ENCODE peak calls at places on chromosome 15, in ten cellular contexts. L is progenitor cell of endocrine pancreas; E is NCI-H460; F is NAMALWA; P is sigmoid colon; R is T-helper 9 cell; X is stimulated activated CD8-positive, alpha-beta memory T cell treated with anti-CD3 and anti-CD28 coated beads, Interleukin-2, amount 100 ng/mL, for 48 hours; Y is activated CD8-positive, alpha-beta memory T cell treated with anti-CD3 and anti-CD28 coated beads for 24 hours; K is activated CD4-positive, CD25-positive, alpha-beta regulatory T cell; Q is C1 segment of cervical spinal cord. C is an unnamed sample.

GRCh38 chr15:68341851-68342336 is 64.3 kb downstream of the FEM1B start:
- DNase-seq in Q (no peak), E (no peak), P (no peak), F (no peak), Y (no peak), L (no peak), R (no peak), K (no peak), X (no peak), C (peak; percentile 40)

GRCh38 chr15:68818671-68819450 is 1.8 kb downstream of the ANP32A start:
- DNase-seq in X (peak; percentile 48), E (no peak), F (peak; percentile 76), R (peak; percentile 7), P (peak; percentile 80), K (no peak), L (peak; percentile 53), Q (peak; percentile 55), Y (peak; percentile 81), C (peak; percentile 65)

GRCh38 chr15:54029076-54029475 is 50.8 kb downstream of the UNC13C start:
- DNase-seq in L (no peak), K (no peak), P (no peak), X (no peak), Y (no peak), E (no peak), Q (no peak), F (no peak), R (no peak), C (no peak)

GRCh38 chr15:66581972-66582537 is 16.3 kb upstream of the LCTL start:
- DNase-seq in E (no peak), F (no peak), K (no peak), Q (no peak), R (no peak), X (no peak), L (no peak), Y (no peak), P (no peak), C (no peak)

GRCh38 chr15:33722005-33722672 is 246.2 kb upstream of the CHRM5 start:
- DNase-seq in Q (no peak), P (no peak), X (no peak), R (no peak), F (peak; percentile 75), L (no peak), Y (no peak), K (no peak), E (no peak), C (no peak)

GRCh38 chr15:55279746-55280351 is 9.8 kb downstream of the RAB27A start:
- DNase-seq in X (no peak), E (no peak), Y (no peak), P (no peak), L (no peak), K (no peak), Q (no peak), R (peak; percentile 41), F (no peak), C (no peak)

GRCh38 chr15:99076555-99077308 is 28.1 kb upstream of the SYNM start:
- DNase-seq in Y (peak; percentile 70), E (peak; percentile 78), L (no peak), Q (no peak), K (no peak), P (peak; percentile 82), F (peak; percentile 90), X (no peak), R (no peak), C (peak; percentile 62)

GRCh38 chr15:69736161-69736560 is 283.5 kb downstream of the RPLP1 start:
- DNase-seq in R (no peak), F (no peak), X (no peak), Q (no peak), K (no peak), L (no peak), P (no peak), Y (no peak), E (no peak), C (no peak)

GRCh38 chr15:62306851-62307504 is 141.9 kb upstream of the C2CD4B start:
- DNase-seq in E (peak; percentile 74), L (peak; percentile 28), Q (no peak), K (no peak), Y (no peak), P (peak; percentile 79), X (no peak), F (peak; percentile 68), R (no peak), C (peak; percentile 50)

GRCh38 chr15:72857331-72858065 is 73.9 kb upstream of the ADPGK start:
- DNase-seq in L (no peak), R (no peak), P (no peak), Y (peak; percentile 19), X (no peak), K (no peak), Q (no peak), F (no peak), E (no peak), C (no peak)

GRCh38 chr15:39304201-39304841 is 276.6 kb upstream of the THBS1 start:
- DNase-seq in Q (no peak), Y (no peak), E (no peak), X (no peak), K (no peak), R (no peak), P (no peak), L (no peak), F (no peak), C (no peak)

GRCh38 chr15:101810905-101811304 is 1.1 kb upstream of the OR4F15 start:
- DNase-seq in R (no peak), X (no peak), F (peak; percentile 13), P (no peak), K (no peak), E (no peak), Y (no peak), L (no peak), Q (no peak), C (no peak)

GRCh38 chr15:40320931-40321371 is 2.5 kb upstream of the INAFM2 start:
- DNase-seq in L (no peak), Y (no peak), K (peak; percentile 12), E (peak; percentile 64), X (no peak), F (peak; percentile 87), P (peak; percentile 79), Q (no peak), R (peak; percentile 23), C (no peak)

GRCh38 chr15:79315623-79316328 is 4.9 kb downstream of the TMED3 start:
- DNase-seq in Y (no peak), E (no peak), X (no peak), R (no peak), Q (peak; percentile 67), F (no peak), L (no peak), K (no peak), P (no peak), C (no peak)

GRCh38 chr15:93497256-93497655 is 408.2 kb upstream of the RGMA start:
- DNase-seq in K (no peak), Y (no peak), R (no peak), L (no peak), P (no peak), E (no peak), Q (no peak), F (no peak), X (no peak), C (no peak)

GRCh38 chr15:28895146-28895545 is 9.4 kb downstream of the APBA2 start:
- DNase-seq in K (no peak), P (peak; percentile 54), Q (no peak), F (no peak), L (no peak), R (no peak), Y (no peak), X (no peak), E (no peak), C (no peak)

GRCh38 chr15:39154136-39154770 is 426.6 kb upstream of the THBS1 start:
- DNase-seq in F (no peak), L (no peak), R (no peak), Q (no peak), P (no peak), Y (no peak), E (no peak), X (no peak), K (no peak), C (no peak)

GRCh38 chr15:31157644-31158069 is 56.1 kb upstream of the TRPM1 start:
- DNase-seq in X (no peak), R (no peak), K (no peak), P (no peak), E (no peak), F (no peak), L (no peak), Q (no peak), Y (peak; percentile 5), C (no peak)

GRCh38 chr15:75347222-75348033 is 589 bp downstream of the NEIL1 start:
- DNase-seq in Y (peak; percentile 83), E (peak; percentile 20), P (peak; percentile 78), K (peak; percentile 23), R (peak; percentile 41), F (no peak), L (peak; percentile 43), X (no peak), Q (peak; percentile 48), C (peak; percentile 76)

GRCh38 chr15:49223536-49224274 is 53.7 kb downstream of the GALK2 start:
- DNase-seq in Y (no peak), F (no peak), K (no peak), L (no peak), R (no peak), Q (no peak), E (no peak), P (no peak), X (no peak), C (no peak)

GRCh38 chr15:27878841-27879240 is 220.3 kb downstream of the OCA2 start:
- DNase-seq in P (no peak), F (no peak), X (no peak), R (no peak), E (no peak), L (no peak), K (no peak), Q (no peak), Y (no peak), C (no peak)

GRCh38 chr15:69385831-69386230 is 28.3 kb upstream of the KIF23 start:
- DNase-seq in R (no peak), F (no peak), L (no peak), Y (no peak), E (no peak), P (peak; percentile 18), Q (no peak), K (no peak), X (no peak), C (no peak)

GRCh38 chr15:101501703-101502373 is 12.3 kb upstream of the PCSK6 start:
- DNase-seq in L (peak; percentile 45), Y (peak; percentile 82), P (no peak), Q (no peak), F (peak; percentile 63), K (no peak), E (peak; percentile 7), R (peak; percentile 7), X (no peak), C (peak; percentile 56)

GRCh38 chr15:70036585-70037343 is 61.0 kb downstream of the TLE3 start:
- DNase-seq in F (peak; percentile 89), K (no peak), L (no peak), Q (no peak), R (no peak), E (no peak), Y (no peak), P (no peak), X (no peak), C (peak; percentile 9)

GRCh38 chr15:39501366-39501765 is 79.5 kb upstream of the THBS1 start:
- DNase-seq in E (no peak), L (no peak), P (no peak), Y (no peak), R (no peak), X (no peak), F (no peak), Q (no peak), K (no peak), C (no peak)

GRCh38 chr15:78934063-78935023 is 10.5 kb downstream of the CTSH start:
- DNase-seq in R (no peak), K (no peak), E (no peak), L (no peak), X (no peak), Y (no peak), Q (no peak), P (no peak), F (no peak), C (no peak)

GRCh38 chr15:39509941-39510845 is 70.7 kb upstream of the THBS1 start:
- DNase-seq in Q (no peak), R (no peak), K (no peak), L (no peak), F (no peak), P (no peak), E (no peak), X (no peak), Y (no peak), C (peak; percentile 84)

GRCh38 chr15:101207867-101208288 is 44.0 kb downstream of the CHSY1 start:
- DNase-seq in E (no peak), K (no peak), P (peak; percentile 82), Y (no peak), F (no peak), Q (no peak), X (no peak), R (no peak), L (no peak), C (no peak)